ENCODE peak calls at places on chromosomes 4 and X, in ten cellular contexts. H is K562, G is HCT116, I is uterus, N is GM12878, L is tibial nerve, S is thyroid gland, F is IMR-90, Z is body of pancreas, O is gastrocnemius medialis. D is an unnamed sample. For H3K36me3, the result is how much of the 10 kb centered on the place peaks cover.

GRCh38 chr4:58587856-58588255 is 1477.7 kb upstream of the IGFBP7 start:
- DNase-seq in H (no peak), G (no peak), I (no peak), N (no peak), L (no peak), S (no peak), F (no peak), Z (no peak), O (no peak), D (no peak)

GRCh38 chrX:475926-476723 is 89.4 kb upstream of the PPP2R3B start:
- DNase-seq in H (no peak), G (no peak), I (no peak), N (no peak), L (no peak), S (no peak), F (no peak), Z (no peak), O (no peak), D (no peak)

GRCh38 chrX:19156223-19156622 is 34.0 kb upstream of the ADGRG2 start:
- DNase-seq in H (no peak), G (no peak), I (no peak), N (no peak), L (no peak), S (no peak), F (no peak), Z (no peak), O (no peak), D (no peak)

GRCh38 chrX:121958886-121959285 is 911.5 kb downstream of the GLUD2 start:
- DNase-seq in H (no peak), G (no peak), I (no peak), N (no peak), L (no peak), S (no peak), F (no peak), Z (no peak), O (no peak), D (no peak)

GRCh38 chrX:103565197-103565596 is 20.1 kb upstream of the TCEAL4 start:
- DNase-seq in H (no peak), G (no peak), I (no peak), N (no peak), L (no peak), S (no peak), F (no peak), Z (no peak), O (no peak), D (no peak)

GRCh38 chr4:183546376-183546775 is 41.5 kb downstream of the ING2 start:
- DNase-seq in H (no peak), G (no peak), I (no peak), N (no peak), L (no peak), S (no peak), F (no peak), Z (no peak), O (no peak), D (no peak)

GRCh38 chr4:124711469-124712416 is 789 bp downstream of the ANKRD50 start:
- DNase-seq in H (peak), G (peak), I (peak), N (no peak), L (peak), S (peak), F (peak), Z (peak), O (peak), D (peak)

GRCh38 chr4:87002682-87003043 is 67.9 kb downstream of the AFF1 start:
- DNase-seq in H (no peak), G (no peak), I (no peak), N (no peak), L (no peak), S (no peak), F (no peak), Z (no peak), O (no peak), D (no peak)

GRCh38 chr4:38190717-38191178 is 230.6 kb downstream of the PTTG2 start:
- DNase-seq in H (no peak), G (no peak), I (no peak), N (no peak), L (no peak), S (no peak), F (peak), Z (no peak), O (peak), D (peak)

GRCh38 chrX:53280703-53281320 is 572 bp downstream of the IQSEC2 start:
- DNase-seq in H (no peak), G (no peak), I (peak), N (no peak), L (peak), S (peak), F (peak), Z (peak), O (peak), D (peak)

GRCh38 chr4:25792843-25793242 is 69.9 kb downstream of the SEL1L3 start:
- DNase-seq in H (no peak), G (no peak), I (no peak), N (no peak), L (no peak), S (no peak), F (no peak), Z (no peak), O (no peak), D (no peak)

GRCh38 chrX:32268207-32268606 is 943.1 kb downstream of the DMD start:
- DNase-seq in H (no peak), G (no peak), I (no peak), N (no peak), L (no peak), S (no peak), F (no peak), Z (no peak), O (no peak), D (no peak)

GRCh38 chr4:168744021-168744420 is 247.2 kb downstream of the PALLD start:
- DNase-seq in H (no peak), G (no peak), I (no peak), N (no peak), L (no peak), S (no peak), F (peak), Z (no peak), O (no peak), D (no peak)

GRCh38 chrX:54447461-54447860 is 7.3 kb downstream of the TSR2 start:
- DNase-seq in H (no peak), G (no peak), I (no peak), N (no peak), L (no peak), S (no peak), F (no peak), Z (no peak), O (no peak), D (no peak)

GRCh38 chr4:107600456-107600855 is 119.6 kb downstream of the PAPSS1 start:
- DNase-seq in H (no peak), G (no peak), I (no peak), N (no peak), L (no peak), S (no peak), F (peak), Z (no peak), O (no peak), D (no peak)

GRCh38 chrX:106903291-106903820 is at the start of gene RIPPLY1:
- DNase-seq in H (no peak), G (no peak), I (no peak), N (peak), L (no peak), S (no peak), F (no peak), Z (no peak), O (no peak), D (no peak)

GRCh38 chr4:57426779-57427395 is 316.7 kb upstream of the IGFBP7 start:
- DNase-seq in H (peak), G (peak), I (no peak), N (no peak), L (peak), S (peak), F (peak), Z (peak), O (no peak), D (peak)

GRCh38 chrX:72027024-72027913 is 104.4 kb downstream of the RTL5 start:
- DNase-seq in H (no peak), G (no peak), I (no peak), N (no peak), L (no peak), S (no peak), F (no peak), Z (no peak), O (no peak), D (no peak)

GRCh38 chr4:56147371-56147770 is 198.6 kb downstream of the CEP135 start:
- DNase-seq in H (no peak), G (no peak), I (no peak), N (no peak), L (no peak), S (no peak), F (peak), Z (no peak), O (no peak), D (no peak)

GRCh38 chr4:149896428-149896827 is 80.8 kb upstream of the IQCM start:
- DNase-seq in H (no peak), G (peak), I (no peak), N (no peak), L (no peak), S (peak), F (peak), Z (no peak), O (no peak), D (no peak)

GRCh38 chr4:144712775-144713174 is 66.8 kb downstream of the HHIP start:
- DNase-seq in H (no peak), G (no peak), I (no peak), N (no peak), L (no peak), S (no peak), F (peak), Z (no peak), O (no peak), D (no peak)

GRCh38 chr4:103996637-103997036 is 276.9 kb upstream of the TACR3 start:
- DNase-seq in H (no peak), G (peak), I (no peak), N (no peak), L (no peak), S (peak), F (no peak), Z (peak), O (no peak), D (no peak)

GRCh38 chr4:155943610-155944329 is 9.9 kb downstream of the CTSO start:
- DNase-seq in H (no peak), G (no peak), I (no peak), N (no peak), L (no peak), S (no peak), F (no peak), Z (no peak), O (no peak), D (no peak)

GRCh38 chrX:11437642-11438379 is 144.6 kb downstream of the AMELX start:
- DNase-seq in H (peak), G (no peak), I (no peak), N (no peak), L (peak), S (no peak), F (peak), Z (peak), O (peak), D (peak)

GRCh38 chr4:156545003-156545785 is 426.4 kb downstream of the PDGFC start:
- DNase-seq in H (no peak), G (no peak), I (no peak), N (no peak), L (no peak), S (no peak), F (peak), Z (no peak), O (no peak), D (no peak)

GRCh38 chr4:173752610-173753009 is 222.6 kb upstream of the HAND2 start:
- DNase-seq in H (peak), G (peak), I (no peak), N (no peak), L (no peak), S (no peak), F (peak), Z (peak), O (no peak), D (no peak)

GRCh38 chr4:44638091-44638490 is 13.3 kb downstream of the YIPF7 start:
- DNase-seq in H (no peak), G (no peak), I (no peak), N (no peak), L (no peak), S (no peak), F (no peak), Z (no peak), O (no peak), D (no peak)

GRCh38 chr4:138086471-138086870 is 155.7 kb downstream of the SLC7A11 start:
- DNase-seq in H (no peak), G (no peak), I (no peak), N (no peak), L (no peak), S (no peak), F (no peak), Z (no peak), O (no peak), D (no peak)

GRCh38 chrX:110786486-110786885 is 9.1 kb downstream of the CHRDL1 start:
- DNase-seq in H (no peak), G (no peak), I (no peak), N (no peak), L (no peak), S (no peak), F (peak), Z (no peak), O (no peak), D (no peak)

GRCh38 chr4:39616651-39617050 is 22.0 kb downstream of the SMIM14 start:
- DNase-seq in H (no peak), G (no peak), I (no peak), N (no peak), L (no peak), S (no peak), F (no peak), Z (no peak), O (no peak), D (no peak)

GRCh38 chr4:79831119-79831528 is 241.9 kb downstream of the ANTXR2 start:
- DNase-seq in H (no peak), G (no peak), I (no peak), N (no peak), L (no peak), S (no peak), F (no peak), Z (no peak), O (no peak), D (no peak)

GRCh38 chr4:152479428-152480026 is 56.4 kb downstream of the FBXW7 start:
- DNase-seq in H (no peak), G (no peak), I (no peak), N (no peak), L (no peak), S (no peak), F (peak), Z (no peak), O (no peak), D (no peak)

GRCh38 chr4:110629780-110630500 is 7.1 kb upstream of the PITX2 start:
- DNase-seq in H (no peak), G (no peak), I (no peak), N (no peak), L (no peak), S (no peak), F (no peak), Z (no peak), O (no peak), D (no peak)
- H3K27ac ChIP-seq in H (no peak), G (no peak), I (no peak), N (no peak), L (no peak), S (no peak), F (no peak), Z (no peak), O (no peak), D (no peak)

GRCh38 chr4:533318-534100 is 34.5 kb downstream of the PIGG start:
- DNase-seq in H (no peak), G (no peak), I (no peak), N (no peak), L (no peak), S (no peak), F (no peak), Z (no peak), O (no peak), D (peak)
- H3K36me3 ChIP-seq in H (half or more), G (under half), I (under half), N (under half), L (half or more), S (under half), F (half or more), Z (under half), O (under half), D (under half)

DNA sequence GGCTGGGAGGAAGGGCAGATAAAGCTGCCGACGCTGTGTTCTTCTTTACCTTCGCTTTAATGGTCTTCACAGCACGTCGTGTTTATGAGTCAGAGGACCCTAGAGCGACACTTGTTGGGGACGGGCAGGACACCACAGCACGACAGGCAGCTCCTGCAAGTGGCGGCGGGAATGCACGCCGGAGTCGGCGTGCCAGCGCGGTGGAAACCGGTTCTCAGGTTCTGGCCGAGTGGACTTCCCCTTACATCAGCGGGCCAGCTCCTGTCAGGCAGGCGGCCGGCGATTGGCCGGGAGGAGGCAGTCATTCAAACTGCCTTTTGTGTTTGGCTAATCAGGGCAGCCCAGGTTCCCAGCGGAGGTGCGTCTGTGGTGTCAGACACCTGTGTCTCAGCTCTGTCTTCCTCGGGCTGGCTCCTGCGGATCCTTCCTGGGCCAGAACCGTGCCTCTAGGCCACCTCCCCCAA is 150.9 kb downstream of the SHROOM3 start:
- DNase-seq in H (no peak), G (peak), I (peak), N (no peak), L (no peak), S (peak), F (no peak), Z (peak), O (peak), D (peak)
- TF ChIP-seq POLR2A in H (no peak), G (no peak), I (peak), N (no peak), L (no peak), S (peak), F (no peak), Z (peak), O (no peak), D (no peak)

DNA sequence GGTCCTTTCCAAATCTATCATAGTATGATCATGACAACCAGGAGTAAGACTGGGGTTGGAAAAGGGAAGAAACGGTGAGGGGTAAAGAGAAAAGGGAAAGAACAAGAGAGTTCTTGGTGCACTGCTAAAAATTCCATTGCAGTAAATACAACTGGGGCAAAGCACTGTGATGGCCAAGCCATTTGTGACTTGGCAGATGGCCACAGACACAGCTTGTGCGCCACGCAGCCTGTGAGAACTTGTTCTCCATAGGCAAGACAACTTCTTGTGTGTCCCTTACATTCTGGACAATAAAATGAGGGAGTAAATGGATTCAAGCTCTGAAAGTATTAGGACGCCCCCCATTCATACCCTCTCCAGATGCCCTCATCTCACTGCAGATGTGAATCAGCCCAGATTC is 10.9 kb downstream of the MFAP3L start:
- DNase-seq in H (no peak), G (no peak), I (no peak), N (no peak), L (no peak), S (peak), F (no peak), Z (no peak), O (no peak), D (no peak)
- H3K27ac ChIP-seq in H (no peak), G (no peak), I (peak), N (no peak), L (no peak), S (no peak), F (no peak), Z (no peak), O (no peak), D (no peak)

GRCh38 chr4:77845400-77845799 is 17.2 kb upstream of the MRPL1 start:
- DNase-seq in H (no peak), G (no peak), I (no peak), N (no peak), L (no peak), S (no peak), F (peak), Z (no peak), O (no peak), D (no peak)
- H3K36me3 ChIP-seq in H (under half), G (under half), I (under half), N (under half), L (under half), S (under half), F (under half), Z (under half), O (under half), D (under half)

DNA sequence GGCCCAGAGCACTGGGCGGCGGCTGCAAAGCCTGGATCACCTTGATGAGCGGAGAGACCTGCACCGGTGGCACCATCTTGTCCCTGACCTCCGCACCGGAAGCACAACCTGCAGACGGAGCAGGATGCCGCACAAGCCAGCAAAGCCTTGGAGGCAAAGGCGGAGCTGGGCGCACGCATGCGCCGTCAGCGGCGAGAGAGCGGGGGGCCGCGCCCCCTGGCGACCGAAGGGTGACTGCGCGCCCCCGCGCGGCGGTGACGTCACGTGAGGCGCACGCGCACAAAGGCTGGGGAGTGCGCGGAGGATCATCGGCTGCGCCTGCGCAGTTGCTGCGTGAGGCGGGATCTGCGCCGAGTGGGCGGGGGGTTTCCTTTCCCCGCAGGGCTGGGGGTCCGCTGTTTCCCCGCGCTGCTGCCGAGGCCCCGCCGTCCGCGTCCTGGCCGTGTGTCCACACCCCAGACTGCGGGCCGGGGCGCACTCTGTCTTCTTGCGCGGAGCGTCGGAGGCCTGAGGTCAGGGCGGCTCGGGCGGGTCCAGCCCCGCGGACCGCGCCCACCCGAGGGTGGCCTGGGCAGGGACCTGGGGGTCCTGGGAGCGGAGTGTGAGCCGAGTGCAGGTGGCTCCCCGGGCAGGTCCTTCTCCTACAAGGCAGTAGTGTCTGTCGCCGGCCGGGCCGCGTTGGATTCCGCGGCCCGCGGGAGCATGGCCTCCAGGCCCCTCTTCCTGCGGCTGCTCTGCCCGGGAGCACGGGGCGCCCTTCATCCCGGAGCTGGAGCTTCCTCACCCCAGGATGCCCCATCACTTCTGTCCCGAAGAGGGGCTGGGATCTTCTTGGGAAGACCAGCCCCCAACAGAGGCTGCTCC is at the start of the genes ATP5ME and MYL5:
- DNase-seq in H (peak), G (peak), I (peak), N (peak), L (peak), S (peak), F (peak), Z (peak), O (peak), D (peak)
- TF ChIP-seq POLR2A in H (peak), G (peak), I (peak), N (no peak), L (peak), S (peak), F (peak), Z (peak), O (peak), D (no peak)

GRCh38 chr4:141669501-141669900 is 33.1 kb downstream of the IL15 start:
- DNase-seq in H (no peak), G (no peak), I (no peak), N (no peak), L (no peak), S (no peak), F (no peak), Z (no peak), O (no peak), D (no peak)
- H3K27ac ChIP-seq in H (no peak), G (no peak), I (no peak), N (no peak), L (no peak), S (no peak), F (no peak), Z (no peak), O (no peak), D (no peak)

D was measured in heart left ventricle.